ENCODE peak calls at places on chromosomes 4 and X, in five cellular contexts. R, L, U, H and C are unnamed samples.

GRCh38 chr4:17030543-17030942 is 132.1 kb upstream of the LDB2 start:
- DNase-seq in H (no peak), L (no peak), U (no peak), R (no peak), C (no peak)

GRCh38 chr4:184359905-184360304 is 114.4 kb downstream of the IRF2 start:
- DNase-seq in R (no peak), L (no peak), U (no peak), H (no peak), C (no peak)

GRCh38 chr4:17276821-17277220 is 235.1 kb downstream of the QDPR start:
- DNase-seq in U (no peak), R (peak; percentile 44), L (no peak), H (no peak), C (no peak)

GRCh38 chrX:19683817-19684216 is 168.5 kb upstream of the MAP3K15 start:
- DNase-seq in L (no peak), U (peak; percentile 5), R (no peak), H (no peak), C (no peak)

GRCh38 chrX:41946973-41947612 is 23.7 kb upstream of the CASK start:
- DNase-seq in R (no peak), L (no peak), H (no peak), U (no peak), C (no peak)

GRCh38 chr4:108080752-108081151 is 88.0 kb downstream of the LEF1 start:
- DNase-seq in R (no peak), H (no peak), L (no peak), U (peak; percentile 73), C (no peak)

GRCh38 chr4:110119347-110119746 is 79.1 kb downstream of the ELOVL6 start:
- DNase-seq in U (no peak), R (peak; percentile 68), H (no peak), L (no peak), C (no peak)

GRCh38 chr4:80078361-80079092 is 5.5 kb upstream of the ANTXR2 start:
- DNase-seq in U (no peak), H (no peak), R (no peak), L (no peak), C (peak; percentile 33)

GRCh38 chrX:136030357-136031225 is 45.4 kb downstream of the SLC9A6 start:
- DNase-seq in U (no peak), R (peak; percentile 52), H (no peak), L (no peak), C (no peak)